ENCODE peak calls at places on chromosomes 12 and 14, in five cellular contexts. O is IMR-90, A is K562, H is SK-N-SH, J is GM12878. Z is an unnamed sample.

GRCh38 chr12:69397978-69398377 is 38.4 kb downstream of the YEATS4 start:
- DNase-seq in H (no peak), A (no peak), J (no peak), O (peak; percentile 62), Z (no peak)

GRCh38 chr14:50380455-50380854 is 16.2 kb downstream of the CDKL1 start:
- DNase-seq in O (no peak), H (no peak), J (no peak), A (no peak), Z (no peak)

GRCh38 chr12:66065623-66066022 is 64.9 kb downstream of the LLPH start:
- DNase-seq in O (peak; percentile 49), A (no peak), H (no peak), J (no peak), Z (no peak)

GRCh38 chr12:94689646-94690036 is 39.3 kb upstream of the TMCC3 start:
- DNase-seq in J (no peak), O (no peak), H (no peak), A (no peak), Z (no peak)

GRCh38 chr12:118094039-118094438 is 9.8 kb downstream of the VSIG10 start:
- DNase-seq in J (no peak), H (no peak), O (no peak), A (no peak), Z (no peak)

GRCh38 chr12:51974646-51975045 is 23.1 kb downstream of the ACVR1B start:
- DNase-seq in A (no peak), H (no peak), O (no peak), J (no peak), Z (no peak)

GRCh38 chr14:56189306-56189705 is 71.1 kb downstream of the PELI2 start:
- DNase-seq in A (no peak), H (no peak), O (peak; percentile 91), J (no peak), Z (peak; percentile 61)

GRCh38 chr12:80837342-80837978 is 100.3 kb downstream of the LIN7A start:
- DNase-seq in H (peak; percentile 17), J (no peak), A (no peak), O (peak; percentile 76), Z (peak; percentile 6)

DNA sequence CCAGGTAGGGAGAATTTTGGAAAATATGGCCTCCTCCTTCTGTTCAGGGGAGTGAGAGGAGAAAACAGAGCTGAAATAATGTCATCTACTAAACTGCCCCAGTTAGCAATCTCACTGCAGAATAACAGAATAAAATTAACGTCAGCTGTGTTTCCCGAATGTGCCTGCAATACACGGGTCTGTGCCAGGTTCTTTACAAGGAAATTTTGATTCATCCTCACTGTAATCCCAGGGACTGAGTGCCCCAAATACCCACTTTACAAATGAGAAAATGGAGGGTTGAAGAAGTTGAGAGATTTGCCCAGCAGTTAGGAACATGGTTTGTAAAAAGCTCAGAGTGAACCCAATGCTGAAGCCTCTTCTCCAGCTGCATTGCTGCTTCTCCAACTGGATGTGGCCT is 21.3 kb upstream of the SERPINA6 start:
- DNase-seq in H (no peak), A (no peak), J (no peak), O (no peak), Z (no peak)
- TF ChIP-seq RCOR1 in H (no peak), A (no peak), J (no peak), O (no peak), Z (no peak)

GRCh38 chr14:95895720-95896119 is 19.1 kb downstream of the TUNAR start:
- DNase-seq in O (no peak), A (peak; percentile 20), H (peak; percentile 57), J (no peak), Z (peak; percentile 48)
- TF ChIP-seq CTCF in O (peak; percentile 17), A (peak; percentile 20), H (peak; percentile 46), J (peak; percentile 45), Z (peak; percentile 34)

DNA sequence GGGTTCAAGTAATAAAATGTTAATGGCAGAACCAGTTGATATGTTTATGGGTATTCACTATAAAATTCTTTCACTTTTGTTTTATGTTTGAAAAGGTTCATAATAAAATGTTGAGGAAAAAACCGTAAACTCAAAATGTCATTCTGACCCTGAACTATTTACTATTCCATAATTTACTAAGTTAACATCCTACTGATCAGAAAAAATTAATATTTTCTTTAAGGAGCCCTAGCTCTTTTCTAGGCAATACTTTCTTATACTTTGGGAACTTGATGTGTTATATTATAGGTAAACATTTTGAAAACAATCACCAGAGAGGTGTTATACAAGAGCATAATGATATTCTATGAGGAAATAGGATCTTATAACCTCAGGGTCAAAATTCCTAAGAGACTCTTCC is 334.6 kb downstream of the ZFP36L1 start:
- DNase-seq in H (no peak), A (no peak), O (no peak), J (no peak), Z (no peak)
- H3K27ac ChIP-seq in H (peak overlapping the region; percentile 85), A (no peak overlapping the region), O (no peak overlapping the region), J (no peak overlapping the region), Z (peak overlapping the region; percentile 95)

GRCh38 chr12:58566599-58566998 is 353.7 kb downstream of the LRIG3 start:
- DNase-seq in A (no peak), O (peak; percentile 98), H (no peak), J (no peak), Z (no peak)
- TF ChIP-seq RCOR1 in A (no peak), O (no peak), H (no peak), J (no peak), Z (no peak)

GRCh38 chr12:47319746-47320145 is 240.0 kb upstream of the AMIGO2 start:
- DNase-seq in H (no peak), A (no peak), O (no peak), J (no peak), Z (no peak)

GRCh38 chr12:47321436-47321835 is 241.7 kb upstream of the AMIGO2 start:
- DNase-seq in H (no peak), J (no peak), O (no peak), A (no peak), Z (no peak)

GRCh38 chr12:47318963-47319362 is 239.2 kb upstream of the AMIGO2 start:
- DNase-seq in A (no peak), O (no peak), H (no peak), J (no peak), Z (no peak)

GRCh38 chr12:47316609-47317049 is 236.9 kb upstream of the AMIGO2 start:
- DNase-seq in J (no peak), H (no peak), O (no peak), A (peak; percentile 15), Z (no peak)

GRCh38 chr12:47317182-47317915 is 237.6 kb upstream of the AMIGO2 start:
- DNase-seq in O (no peak), J (no peak), H (no peak), A (no peak), Z (no peak)
- TF ChIP-seq CTCF in O (no peak), J (peak; percentile 6), H (no peak), A (no peak), Z (no peak)

GRCh38 chr14:31341280-31341679 is 79.1 kb downstream of the HEATR5A start:
- DNase-seq in A (no peak), O (no peak), J (no peak), H (no peak), Z (no peak)
- H3K27ac ChIP-seq in A (no peak overlapping the region), O (no peak overlapping the region), J (no peak overlapping the region), H (no peak overlapping the region), Z (no peak overlapping the region)

GRCh38 chr14:101934751-101935150 is 29.6 kb upstream of the DYNC1H1 start:
- DNase-seq in J (no peak), O (no peak), H (no peak), A (no peak), Z (no peak)

GRCh38 chr14:101929946-101930345 is 34.4 kb upstream of the DYNC1H1 start:
- DNase-seq in O (no peak), J (no peak), H (no peak), A (no peak), Z (no peak)

GRCh38 chr14:101932668-101933067 is 31.7 kb upstream of the DYNC1H1 start:
- DNase-seq in H (no peak), J (no peak), O (peak; percentile 28), A (peak; percentile 37), Z (no peak)

GRCh38 chr14:101929096-101929495 is 35.3 kb upstream of the DYNC1H1 start:
- DNase-seq in H (no peak), J (no peak), A (no peak), O (no peak), Z (no peak)

GRCh38 chr14:101933209-101933608 is 31.2 kb upstream of the DYNC1H1 start:
- DNase-seq in J (no peak), A (no peak), H (no peak), O (no peak), Z (no peak)
- TF ChIP-seq RCOR1 in J (no peak), A (no peak), H (no peak), O (no peak), Z (no peak)

GRCh38 chr14:88737245-88737644 is 55.5 kb downstream of the EML5 start:
- DNase-seq in J (no peak), O (no peak), H (no peak), A (no peak), Z (no peak)
- TF ChIP-seq CTCF in J (no peak), O (no peak), H (no peak), A (no peak), Z (no peak)

DNA sequence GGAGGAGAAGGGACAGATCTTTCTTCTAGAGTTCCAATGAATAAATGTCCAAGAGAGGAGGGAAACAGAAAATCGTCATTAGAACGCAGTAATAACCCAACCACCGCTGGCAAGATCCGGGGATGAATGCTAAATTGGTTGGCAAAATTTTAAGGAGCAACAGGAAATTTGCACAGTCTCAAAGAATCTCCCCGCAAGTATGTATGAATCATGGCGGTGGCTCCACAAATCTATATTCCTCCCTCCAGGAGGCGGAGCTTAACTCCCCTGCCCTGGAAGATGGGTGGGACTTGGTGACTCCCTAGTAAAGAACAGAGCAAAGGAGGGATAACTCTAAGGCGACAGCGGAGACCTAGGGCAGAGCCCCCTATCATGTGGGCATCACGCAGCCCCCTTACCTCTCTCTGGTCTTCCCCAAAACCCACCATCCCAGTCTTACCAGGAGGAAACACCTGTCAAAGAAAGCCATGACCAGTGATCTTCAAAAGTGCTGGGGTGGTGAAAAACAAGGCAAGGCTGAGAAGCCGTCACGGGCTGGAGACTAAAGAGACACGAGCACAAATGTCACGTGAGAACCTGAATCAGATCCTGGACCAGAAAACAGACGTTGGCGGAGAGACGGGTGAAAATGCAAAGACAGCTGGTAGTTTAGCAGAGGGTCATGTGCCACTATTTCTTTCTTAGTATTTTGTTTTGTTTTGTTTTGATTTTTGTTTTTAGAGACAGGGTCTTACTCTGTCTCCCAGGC is 125.8 kb downstream of the NCOR2 start:
- DNase-seq in J (no peak), A (peak; percentile 14), O (peak; percentile 92), H (no peak), Z (no peak)
- H3K27ac ChIP-seq in J (no peak overlapping the region), A (no peak overlapping the region), O (peak overlapping the region; percentile 79), H (peak overlapping the region; percentile 98), Z (no peak overlapping the region)

GRCh38 chr12:85157023-85157626 is 121.0 kb downstream of the LRRIQ1 start:
- DNase-seq in A (no peak), J (no peak), H (no peak), O (no peak), Z (no peak)

GRCh38 chr12:85155791-85156190 is 119.6 kb downstream of the LRRIQ1 start:
- DNase-seq in J (no peak), A (no peak), H (peak; percentile 10), O (no peak), Z (peak; percentile 74)

DNA sequence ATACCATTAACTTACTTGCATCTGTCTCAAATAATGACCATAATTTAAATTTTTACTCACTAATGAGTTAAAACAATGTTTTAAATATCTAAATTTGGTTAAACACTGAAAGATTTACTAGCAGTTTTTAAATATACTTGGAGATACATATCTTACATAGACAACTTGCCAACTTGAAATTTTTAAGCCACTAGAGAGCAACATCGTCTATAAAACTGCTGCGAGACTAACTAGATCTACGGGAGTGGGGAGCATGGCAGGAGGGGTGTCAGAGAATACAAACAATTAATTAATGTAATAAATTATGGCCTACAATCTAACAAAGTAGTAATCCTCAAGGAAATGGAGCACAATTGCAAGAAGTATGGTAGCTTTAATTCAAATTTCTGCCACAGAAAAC is 120.4 kb downstream of the LRRIQ1 start:
- DNase-seq in H (no peak), O (no peak), J (no peak), A (no peak), Z (peak; percentile 41)
- TF ChIP-seq RCOR1 in H (no peak), O (no peak), J (no peak), A (no peak), Z (no peak)

Z was measured in A549.